ENCODE peak calls at places on chromosome 15, in five cellular contexts. One of them, this sample, is unnamed.

GRCh38 chr15:60047701-60048100 is 43.6 kb downstream of the FOXB1 start:
- DNase-seq in fibroblast of lung: peak; percentile 22
- DNase-seq in lung: no peak
- DNase-seq in AG04450: no peak
- DNase-seq in progenitor cell of endocrine pancreas: no peak
- DNase-seq in this sample: no peak

GRCh38 chr15:78360426-78360825 is 20.3 kb downstream of the CRABP1 start:
- DNase-seq in AG04450: no peak
- DNase-seq in fibroblast of lung: no peak
- DNase-seq in lung: no peak
- DNase-seq in progenitor cell of endocrine pancreas: no peak
- DNase-seq in this sample: no peak

GRCh38 chr15:55281517-55282227 is 7.9 kb downstream of the RAB27A start:
- DNase-seq in lung: no peak
- DNase-seq in progenitor cell of endocrine pancreas: no peak
- DNase-seq in fibroblast of lung: no peak
- DNase-seq in AG04450: no peak
- DNase-seq in this sample: no peak

GRCh38 chr15:72787521-72787920 is 4.0 kb upstream of the ADPGK start:
- DNase-seq in fibroblast of lung: no peak
- DNase-seq in AG04450: no peak
- DNase-seq in lung: no peak
- DNase-seq in progenitor cell of endocrine pancreas: no peak
- DNase-seq in this sample: no peak

GRCh38 chr15:29689724-29689986 is 132.6 kb downstream of the TJP1 start:
- DNase-seq in AG04450: no peak
- DNase-seq in fibroblast of lung: no peak
- DNase-seq in lung: no peak
- DNase-seq in progenitor cell of endocrine pancreas: no peak
- DNase-seq in this sample: no peak

GRCh38 chr15:90035835-90036220 is 34.7 kb downstream of the ZNF710 start:
- DNase-seq in lung: peak; percentile 69
- DNase-seq in fibroblast of lung: no peak
- DNase-seq in progenitor cell of endocrine pancreas: no peak
- DNase-seq in AG04450: no peak
- DNase-seq in this sample: no peak

GRCh38 chr15:65927545-65927944 is 58.3 kb downstream of the RAB11A start:
- DNase-seq in progenitor cell of endocrine pancreas: no peak
- DNase-seq in fibroblast of lung: no peak
- DNase-seq in AG04450: no peak
- DNase-seq in lung: no peak
- DNase-seq in this sample: no peak

GRCh38 chr15:101450561-101451145 is 38.9 kb downstream of the PCSK6 start:
- DNase-seq in progenitor cell of endocrine pancreas: no peak
- DNase-seq in AG04450: no peak
- DNase-seq in fibroblast of lung: no peak
- DNase-seq in lung: no peak
- DNase-seq in this sample: no peak

GRCh38 chr15:90351479-90352108 is 490 bp upstream of the ZNF774 start:
- DNase-seq in lung: no peak
- DNase-seq in progenitor cell of endocrine pancreas: no peak
- DNase-seq in fibroblast of lung: no peak
- DNase-seq in AG04450: no peak
- DNase-seq in this sample: no peak

GRCh38 chr15:81071130-81071529 is 62.9 kb upstream of the CFAP161 start:
- DNase-seq in fibroblast of lung: peak; percentile 68
- DNase-seq in progenitor cell of endocrine pancreas: no peak
- DNase-seq in lung: no peak
- DNase-seq in AG04450: no peak
- DNase-seq in this sample: no peak

GRCh38 chr15:34879112-34879511 is 83.8 kb upstream of the ACTC1 start:
- DNase-seq in lung: no peak
- DNase-seq in AG04450: no peak
- DNase-seq in fibroblast of lung: no peak
- DNase-seq in progenitor cell of endocrine pancreas: no peak
- DNase-seq in this sample: no peak

GRCh38 chr15:69154684-69155083 is 5.8 kb upstream of the GLCE start:
- DNase-seq in AG04450: peak; percentile 71
- DNase-seq in lung: no peak
- DNase-seq in progenitor cell of endocrine pancreas: no peak
- DNase-seq in fibroblast of lung: peak; percentile 70
- DNase-seq in this sample: peak; percentile 57

GRCh38 chr15:67164811-67165652 is 89.4 kb downstream of the AAGAB start:
- DNase-seq in fibroblast of lung: peak; percentile 74
- DNase-seq in progenitor cell of endocrine pancreas: no peak
- DNase-seq in AG04450: no peak
- DNase-seq in lung: no peak
- DNase-seq in this sample: no peak

GRCh38 chr15:60392601-60392985 is 5.2 kb downstream of the ANXA2 start:
- DNase-seq in progenitor cell of endocrine pancreas: no peak
- DNase-seq in AG04450: no peak
- DNase-seq in lung: no peak
- DNase-seq in fibroblast of lung: peak; percentile 78
- DNase-seq in this sample: peak; percentile 70

GRCh38 chr15:62997441-62997840 is 45.1 kb upstream of the TPM1 start:
- DNase-seq in progenitor cell of endocrine pancreas: no peak
- DNase-seq in fibroblast of lung: no peak
- DNase-seq in lung: no peak
- DNase-seq in AG04450: no peak
- DNase-seq in this sample: no peak

GRCh38 chr15:67768592-67768991 is 56.7 kb upstream of the SKOR1 start:
- DNase-seq in progenitor cell of endocrine pancreas: no peak
- DNase-seq in AG04450: no peak
- DNase-seq in lung: no peak
- DNase-seq in fibroblast of lung: no peak
- DNase-seq in this sample: no peak

GRCh38 chr15:25717116-25717755 is 145.9 kb downstream of the ATP10A start:
- DNase-seq in AG04450: no peak
- DNase-seq in progenitor cell of endocrine pancreas: no peak
- DNase-seq in fibroblast of lung: peak; percentile 43
- DNase-seq in lung: no peak
- DNase-seq in this sample: no peak

GRCh38 chr15:51223771-51224229 is 114.6 kb downstream of the CYP19A1 start:
- DNase-seq in AG04450: no peak
- DNase-seq in fibroblast of lung: peak; percentile 86
- DNase-seq in lung: no peak
- DNase-seq in progenitor cell of endocrine pancreas: no peak
- DNase-seq in this sample: no peak

GRCh38 chr15:77975332-77976119 is 102.0 kb downstream of the TBC1D2B start:
- DNase-seq in progenitor cell of endocrine pancreas: no peak
- DNase-seq in AG04450: no peak
- DNase-seq in lung: no peak
- DNase-seq in fibroblast of lung: peak; percentile 62
- DNase-seq in this sample: no peak

GRCh38 chr15:85597155-85597815 is 197.4 kb downstream of the KLHL25 start:
- DNase-seq in AG04450: no peak
- DNase-seq in lung: no peak
- DNase-seq in progenitor cell of endocrine pancreas: no peak
- DNase-seq in fibroblast of lung: no peak
- DNase-seq in this sample: no peak

GRCh38 chr15:46857103-46857502 is 860.2 kb upstream of the SEMA6D start:
- DNase-seq in progenitor cell of endocrine pancreas: no peak
- DNase-seq in AG04450: no peak
- DNase-seq in lung: no peak
- DNase-seq in fibroblast of lung: no peak
- DNase-seq in this sample: no peak

GRCh38 chr15:86555939-86556725 is 476.5 kb downstream of the AGBL1 start:
- DNase-seq in AG04450: no peak
- DNase-seq in fibroblast of lung: no peak
- DNase-seq in lung: no peak
- DNase-seq in progenitor cell of endocrine pancreas: no peak
- DNase-seq in this sample: peak; percentile 8

GRCh38 chr15:32952901-32953889 is 235.4 kb downstream of the GREM1 start:
- DNase-seq in fibroblast of lung: peak; percentile 60
- DNase-seq in lung: no peak
- DNase-seq in AG04450: no peak
- DNase-seq in progenitor cell of endocrine pancreas: no peak
- DNase-seq in this sample: no peak

GRCh38 chr15:32952062-32952461 is 234.3 kb downstream of the GREM1 start:
- DNase-seq in AG04450: no peak
- DNase-seq in lung: no peak
- DNase-seq in fibroblast of lung: no peak
- DNase-seq in progenitor cell of endocrine pancreas: no peak
- DNase-seq in this sample: no peak

GRCh38 chr15:32959077-32959476 is 235.4 kb downstream of the FMN1 start:
- DNase-seq in AG04450: peak; percentile 70
- DNase-seq in lung: no peak
- DNase-seq in fibroblast of lung: peak; percentile 87
- DNase-seq in progenitor cell of endocrine pancreas: no peak
- DNase-seq in this sample: no peak

GRCh38 chr15:32957219-32957618 is 237.3 kb downstream of the FMN1 start:
- DNase-seq in AG04450: no peak
- DNase-seq in lung: no peak
- DNase-seq in fibroblast of lung: no peak
- DNase-seq in progenitor cell of endocrine pancreas: no peak
- DNase-seq in this sample: no peak

DNA sequence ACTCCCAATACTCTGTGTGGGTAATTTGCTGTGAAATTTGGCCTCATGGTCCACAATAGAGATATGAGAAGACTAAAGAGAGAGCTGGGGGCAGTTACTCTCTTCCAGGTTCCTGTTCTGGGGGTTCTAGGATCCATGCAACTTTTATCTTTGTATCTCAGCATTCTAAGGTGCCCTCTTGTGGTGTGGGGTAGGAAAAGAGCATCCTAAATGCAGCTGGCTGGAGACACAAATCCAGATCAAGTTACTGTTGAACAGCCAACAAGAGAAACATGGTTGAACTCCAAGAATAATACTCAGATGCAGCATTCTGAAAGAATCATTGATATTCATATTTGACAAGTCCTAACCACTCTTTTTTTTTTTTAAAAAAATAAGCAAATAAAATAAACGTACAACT is 238.2 kb downstream of the GREM1 start:
- DNase-seq in lung: no peak
- DNase-seq in progenitor cell of endocrine pancreas: no peak
- DNase-seq in fibroblast of lung: peak; percentile 96
- DNase-seq in AG04450: peak; percentile 81
- DNase-seq in this sample: peak; percentile 65
- TF ChIP-seq CTCF in lung: peak; percentile 7
- TF ChIP-seq CTCF in progenitor cell of endocrine pancreas: peak; percentile 33
- TF ChIP-seq CTCF in fibroblast of lung: peak; percentile 80
- TF ChIP-seq CTCF in AG04450: peak; percentile 79
- TF ChIP-seq CTCF in this sample: peak; percentile 72

GRCh38 chr15:88006146-88006545 is 250.4 kb downstream of the NTRK3 start:
- DNase-seq in progenitor cell of endocrine pancreas: no peak
- DNase-seq in AG04450: no peak
- DNase-seq in lung: no peak
- DNase-seq in fibroblast of lung: no peak
- DNase-seq in this sample: no peak

GRCh38 chr15:88004379-88004778 is 252.2 kb downstream of the NTRK3 start:
- DNase-seq in lung: no peak
- DNase-seq in fibroblast of lung: no peak
- DNase-seq in progenitor cell of endocrine pancreas: no peak
- DNase-seq in AG04450: no peak
- DNase-seq in this sample: no peak

GRCh38 chr15:88002721-88003120 is 253.8 kb downstream of the NTRK3 start:
- DNase-seq in fibroblast of lung: no peak
- DNase-seq in progenitor cell of endocrine pancreas: no peak
- DNase-seq in lung: no peak
- DNase-seq in AG04450: no peak
- DNase-seq in this sample: no peak

GRCh38 chr15:87998658-87999057 is 257.9 kb downstream of the NTRK3 start:
- DNase-seq in AG04450: no peak
- DNase-seq in fibroblast of lung: no peak
- DNase-seq in progenitor cell of endocrine pancreas: no peak
- DNase-seq in lung: no peak
- DNase-seq in this sample: no peak

GRCh38 chr15:88003928-88004327 is 252.6 kb downstream of the NTRK3 start:
- DNase-seq in lung: no peak
- DNase-seq in fibroblast of lung: no peak
- DNase-seq in progenitor cell of endocrine pancreas: no peak
- DNase-seq in AG04450: no peak
- DNase-seq in this sample: no peak
- TF ChIP-seq CTCF in lung: no peak
- TF ChIP-seq CTCF in fibroblast of lung: no peak
- TF ChIP-seq CTCF in progenitor cell of endocrine pancreas: no peak
- TF ChIP-seq CTCF in AG04450: no peak
- TF ChIP-seq CTCF in this sample: no peak

DNA sequence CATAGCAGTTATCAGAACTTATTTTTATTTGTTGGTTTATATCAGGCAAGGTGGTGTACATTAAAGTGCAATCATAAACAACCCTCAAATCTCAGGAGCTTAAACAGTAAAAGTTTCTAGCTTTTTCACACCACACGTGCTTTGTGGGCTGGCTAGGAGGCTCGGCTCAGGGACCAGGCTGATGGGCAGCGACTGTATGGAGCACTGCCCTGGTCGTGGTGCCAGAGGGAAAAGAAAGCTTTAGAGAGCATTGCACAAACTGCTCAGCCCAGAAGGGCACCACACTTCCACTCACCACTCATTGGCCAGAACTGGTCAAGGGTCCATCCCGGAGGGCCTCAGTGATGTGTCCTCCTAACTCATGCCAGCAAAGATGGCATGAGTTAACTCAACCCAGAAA is 123.2 kb downstream of the AQP9 start:
- DNase-seq in progenitor cell of endocrine pancreas: no peak
- DNase-seq in lung: no peak
- DNase-seq in AG04450: no peak
- DNase-seq in fibroblast of lung: no peak
- DNase-seq in this sample: no peak
- TF ChIP-seq CTCF in progenitor cell of endocrine pancreas: no peak
- TF ChIP-seq CTCF in lung: no peak
- TF ChIP-seq CTCF in AG04450: no peak
- TF ChIP-seq CTCF in fibroblast of lung: no peak
- TF ChIP-seq CTCF in this sample: no peak

GRCh38 chr15:99452728-99453643 is 112.8 kb upstream of the MEF2A start:
- DNase-seq in fibroblast of lung: peak; percentile 58
- DNase-seq in lung: peak; percentile 80
- DNase-seq in progenitor cell of endocrine pancreas: no peak
- DNase-seq in AG04450: no peak
- DNase-seq in this sample: no peak

GRCh38 chr15:99455796-99456160 is 110.0 kb upstream of the MEF2A start:
- DNase-seq in fibroblast of lung: no peak
- DNase-seq in AG04450: no peak
- DNase-seq in progenitor cell of endocrine pancreas: no peak
- DNase-seq in lung: no peak
- DNase-seq in this sample: no peak

GRCh38 chr15:99454107-99454809 is 111.5 kb upstream of the MEF2A start:
- DNase-seq in progenitor cell of endocrine pancreas: no peak
- DNase-seq in fibroblast of lung: no peak
- DNase-seq in AG04450: no peak
- DNase-seq in lung: no peak
- DNase-seq in this sample: no peak

GRCh38 chr15:99453646-99454045 is 112.1 kb upstream of the MEF2A start:
- DNase-seq in fibroblast of lung: no peak
- DNase-seq in AG04450: no peak
- DNase-seq in lung: no peak
- DNase-seq in progenitor cell of endocrine pancreas: no peak
- DNase-seq in this sample: no peak

GRCh38 chr15:99454941-99455795 is 110.6 kb upstream of the MEF2A start:
- DNase-seq in progenitor cell of endocrine pancreas: no peak
- DNase-seq in lung: peak; percentile 77
- DNase-seq in fibroblast of lung: peak; percentile 95
- DNase-seq in AG04450: peak; percentile 92
- DNase-seq in this sample: peak; percentile 97
- TF ChIP-seq CTCF in progenitor cell of endocrine pancreas: no peak
- TF ChIP-seq CTCF in lung: no peak
- TF ChIP-seq CTCF in fibroblast of lung: no peak
- TF ChIP-seq CTCF in AG04450: no peak
- TF ChIP-seq CTCF in this sample: no peak